ENCODE peak calls at places on chromosomes 11 and 22, in six cellular contexts. One of them, this sample, is unnamed.
A peak's percentile ranks its signal among the peaks of the same experiment; 100 is the strongest.

GRCh38 chr22:30422481-30423295 is 2.9 kb upstream of the MTFP1 start:
- DNase-seq in tibial nerve: peak; percentile 60
- DNase-seq in activated naive CD4-positive, alpha-beta T cell: no peak
- DNase-seq in cerebellar nuclear complex: no peak
- DNase-seq in progenitor cell of endocrine pancreas: no peak
- DNase-seq in omental fat pad: peak; percentile 61
- DNase-seq in this sample: no peak

GRCh38 chr11:116500833-116501622 is 271.8 kb downstream of the BUD13 start:
- DNase-seq in progenitor cell of endocrine pancreas: no peak
- DNase-seq in omental fat pad: no peak
- DNase-seq in cerebellar nuclear complex: no peak
- DNase-seq in tibial nerve: no peak
- DNase-seq in activated naive CD4-positive, alpha-beta T cell: no peak
- DNase-seq in this sample: no peak

GRCh38 chr11:69394902-69395690 is 86.4 kb upstream of the LINC01488 start:
- DNase-seq in cerebellar nuclear complex: no peak
- DNase-seq in progenitor cell of endocrine pancreas: no peak
- DNase-seq in omental fat pad: no peak
- DNase-seq in activated naive CD4-positive, alpha-beta T cell: no peak
- DNase-seq in tibial nerve: no peak
- DNase-seq in this sample: no peak

GRCh38 chr22:44496305-44496704 is 1.7 kb downstream of the RTL6 start:
- DNase-seq in activated naive CD4-positive, alpha-beta T cell: no peak
- DNase-seq in omental fat pad: no peak
- DNase-seq in progenitor cell of endocrine pancreas: no peak
- DNase-seq in cerebellar nuclear complex: no peak
- DNase-seq in tibial nerve: no peak
- DNase-seq in this sample: peak; percentile 61

GRCh38 chr11:131253885-131254204 is 116.6 kb upstream of the NTM start:
- DNase-seq in omental fat pad: no peak
- DNase-seq in activated naive CD4-positive, alpha-beta T cell: no peak
- DNase-seq in cerebellar nuclear complex: no peak
- DNase-seq in tibial nerve: no peak
- DNase-seq in progenitor cell of endocrine pancreas: no peak
- DNase-seq in this sample: no peak

GRCh38 chr11:18383388-18384156 is 10.8 kb upstream of the LDHA start:
- DNase-seq in activated naive CD4-positive, alpha-beta T cell: peak; percentile 9
- DNase-seq in omental fat pad: peak; percentile 55
- DNase-seq in tibial nerve: peak; percentile 70
- DNase-seq in progenitor cell of endocrine pancreas: no peak
- DNase-seq in cerebellar nuclear complex: peak; percentile 84
- DNase-seq in this sample: no peak

GRCh38 chr11:134266841-134267251 is 9.3 kb upstream of the GLB1L3 start:
- DNase-seq in omental fat pad: no peak
- DNase-seq in activated naive CD4-positive, alpha-beta T cell: no peak
- DNase-seq in tibial nerve: no peak
- DNase-seq in cerebellar nuclear complex: no peak
- DNase-seq in progenitor cell of endocrine pancreas: no peak
- DNase-seq in this sample: no peak

GRCh38 chr22:25700996-25701815 is 40.8 kb upstream of the MYO18B start:
- DNase-seq in activated naive CD4-positive, alpha-beta T cell: no peak
- DNase-seq in progenitor cell of endocrine pancreas: no peak
- DNase-seq in omental fat pad: no peak
- DNase-seq in cerebellar nuclear complex: no peak
- DNase-seq in tibial nerve: no peak
- DNase-seq in this sample: no peak

GRCh38 chr11:721913-722811 is 16.1 kb downstream of the EPS8L2 start:
- DNase-seq in progenitor cell of endocrine pancreas: no peak
- DNase-seq in cerebellar nuclear complex: no peak
- DNase-seq in tibial nerve: no peak
- DNase-seq in activated naive CD4-positive, alpha-beta T cell: no peak
- DNase-seq in omental fat pad: no peak
- DNase-seq in this sample: peak; percentile 55

GRCh38 chr22:41305646-41306045 is 4.3 kb downstream of the ZC3H7B start:
- DNase-seq in activated naive CD4-positive, alpha-beta T cell: no peak
- DNase-seq in cerebellar nuclear complex: no peak
- DNase-seq in tibial nerve: no peak
- DNase-seq in progenitor cell of endocrine pancreas: no peak
- DNase-seq in omental fat pad: no peak
- DNase-seq in this sample: no peak

This sample was measured in upper lobe of left lung.